ENCODE peak calls at places on chromosomes 3 and 15, in seven cellular contexts. Z is HCT116, O is H1, J is HepG2, V is GM12878, H is SK-N-SH, C is K562. D is an unnamed sample.

GRCh38 chr15:85859671-85860070 is 64.9 kb upstream of the KLHL25 start:
- DNase-seq in C (no peak), Z (no peak), J (no peak), H (no peak), O (no peak), V (no peak), D (no peak)

GRCh38 chr15:66472176-66472999 is 25.2 kb downstream of the SNAPC5 start:
- DNase-seq in C (no peak), Z (no peak), V (peak; percentile 78), J (peak; percentile 35), H (no peak), O (no peak), D (no peak)

GRCh38 chr3:119933197-119933596 is 151.3 kb downstream of the NR1I2 start:
- DNase-seq in O (no peak), H (no peak), V (no peak), C (no peak), Z (no peak), J (no peak), D (no peak)

GRCh38 chr3:141680620-141681389 is 57.3 kb upstream of the RNF7 start:
- DNase-seq in C (peak; percentile 30), J (no peak), H (peak; percentile 37), Z (no peak), V (no peak), O (peak; percentile 13), D (peak; percentile 56)

GRCh38 chr3:61928020-61928419 is 366.6 kb downstream of the PTPRG start:
- DNase-seq in Z (no peak), V (no peak), J (no peak), H (no peak), C (no peak), O (no peak), D (no peak)

GRCh38 chr3:123803521-123803920 is 80.6 kb downstream of the MYLK start:
- DNase-seq in J (no peak), Z (no peak), O (no peak), V (no peak), H (no peak), C (no peak), D (no peak)

GRCh38 chr15:49809894-49810594 is 189.2 kb downstream of the DTWD1 start:
- DNase-seq in C (no peak), O (no peak), J (no peak), H (no peak), V (no peak), Z (no peak), D (no peak)

GRCh38 chr3:158434412-158435038 is 136.5 kb upstream of the MLF1 start:
- DNase-seq in J (peak; percentile 78), V (peak; percentile 40), O (peak; percentile 21), C (peak; percentile 19), H (peak; percentile 17), Z (peak; percentile 37), D (peak; percentile 86)

GRCh38 chr3:43309372-43310305 is 23.3 kb downstream of the SNRK start:
- DNase-seq in H (no peak), O (no peak), J (no peak), Z (no peak), V (no peak), C (no peak), D (no peak)

GRCh38 chr15:85832389-85832788 is 37.7 kb upstream of the KLHL25 start:
- DNase-seq in V (no peak), O (no peak), Z (no peak), H (no peak), J (no peak), C (no peak), D (no peak)

GRCh38 chr15:95401586-95401985 is 928.9 kb upstream of the NR2F2 start:
- DNase-seq in H (no peak), O (no peak), J (no peak), V (no peak), C (no peak), Z (no peak), D (no peak)

GRCh38 chr15:56001476-56002078 is 8.2 kb upstream of the NEDD4 start:
- DNase-seq in O (no peak), H (no peak), J (no peak), V (no peak), C (no peak), Z (no peak), D (no peak)

GRCh38 chr3:122094693-122095092 is 39.5 kb downstream of the CD86 start:
- DNase-seq in C (no peak), H (no peak), Z (no peak), V (no peak), O (no peak), J (no peak), D (peak; percentile 12)

GRCh38 chr3:34175636-34176186 is 377.3 kb downstream of the PDCD6IP start:
- DNase-seq in H (no peak), C (no peak), O (no peak), Z (no peak), V (no peak), J (no peak), D (peak; percentile 33)

GRCh38 chr3:188602111-188602510 is 448.2 kb downstream of the LPP start:
- DNase-seq in Z (no peak), H (no peak), J (no peak), V (no peak), O (no peak), C (no peak), D (no peak)

GRCh38 chr15:64096486-64097431 is 977 bp downstream of the SNX1 start:
- DNase-seq in Z (no peak), V (no peak), C (no peak), J (no peak), O (no peak), H (peak; percentile 38), D (no peak)

GRCh38 chr3:72887723-72888545 is at the start of gene GXYLT2:
- DNase-seq in V (no peak), H (peak; percentile 89), Z (no peak), C (peak; percentile 63), O (peak; percentile 19), J (peak; percentile 48), D (peak; percentile 69)

GRCh38 chr3:158100681-158101080 is 5.5 kb downstream of the SHOX2 start:
- DNase-seq in Z (no peak), C (no peak), O (no peak), V (no peak), J (no peak), H (no peak), D (no peak)

GRCh38 chr15:78322243-78322642 is 17.9 kb upstream of the CRABP1 start:
- DNase-seq in O (no peak), V (no peak), J (no peak), C (no peak), Z (no peak), H (peak; percentile 81), D (no peak)

GRCh38 chr3:58111513-58112184 is 99.1 kb downstream of the DNASE1L3 start:
- DNase-seq in H (no peak), C (no peak), J (peak; percentile 84), O (no peak), Z (no peak), V (peak; percentile 50), D (peak; percentile 93)

GRCh38 chr3:149016669-149017541 is 25.6 kb downstream of the GYG1 start:
- DNase-seq in J (no peak), O (no peak), V (no peak), H (no peak), Z (no peak), C (no peak), D (no peak)
- TF ChIP-seq JUND in J (no peak), O (no peak), V (no peak), H (peak; percentile 79), Z (no peak), C (no peak), D (no peak)

DNA sequence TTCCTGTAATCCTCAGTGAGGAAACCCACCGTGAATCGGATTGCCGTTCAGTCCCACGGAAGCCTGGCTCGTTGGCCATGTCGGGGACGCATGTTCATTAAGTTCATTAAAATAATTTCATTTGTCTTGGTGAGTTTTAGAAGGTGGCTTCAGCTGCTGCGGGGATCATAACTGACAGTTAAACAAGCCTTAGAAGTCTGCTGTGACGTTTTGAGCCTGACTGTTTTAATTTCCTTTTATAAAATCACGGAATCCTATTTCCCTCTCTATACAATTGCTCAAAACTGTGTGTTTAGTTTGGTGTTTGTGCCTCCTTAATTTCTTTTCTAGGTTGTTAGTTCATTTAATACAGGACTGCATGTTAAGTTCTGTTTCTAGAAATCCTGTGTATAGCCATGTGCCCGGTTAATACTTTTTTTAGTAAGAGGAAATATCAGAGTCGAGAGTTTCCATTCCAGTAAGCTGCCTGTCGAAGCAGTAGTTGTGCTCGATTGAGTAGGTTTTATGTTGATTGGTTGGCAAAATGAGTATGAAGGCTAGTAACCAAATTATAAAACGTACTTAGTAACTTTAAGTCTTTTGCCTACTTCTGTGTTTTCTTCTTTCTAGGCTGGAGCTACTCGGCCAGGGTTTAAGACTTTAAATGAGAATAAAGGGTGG is 710 bp downstream of the NIPA2 start:
- DNase-seq in J (no peak), C (no peak), H (no peak), Z (no peak), O (no peak), V (no peak), D (no peak)
- TF ChIP-seq JUND in J (no peak), C (no peak), H (no peak), Z (no peak), O (no peak), V (no peak), D (no peak)

GRCh38 chr3:194034556-194035336 is 101.2 kb upstream of the HES1 start:
- DNase-seq in C (no peak), J (no peak), Z (no peak), O (no peak), H (no peak), V (no peak), D (no peak)

GRCh38 chr3:194031349-194031748 is 104.6 kb upstream of the HES1 start:
- DNase-seq in C (no peak), V (no peak), Z (no peak), O (no peak), H (no peak), J (no peak), D (no peak)

GRCh38 chr3:194030372-194030771 is 105.6 kb upstream of the HES1 start:
- DNase-seq in O (no peak), J (peak; percentile 43), H (no peak), V (no peak), C (no peak), Z (no peak), D (no peak)

GRCh38 chr3:194031867-194032635 is 103.9 kb upstream of the HES1 start:
- DNase-seq in H (no peak), C (no peak), O (no peak), V (no peak), J (no peak), Z (no peak), D (no peak)

DNA sequence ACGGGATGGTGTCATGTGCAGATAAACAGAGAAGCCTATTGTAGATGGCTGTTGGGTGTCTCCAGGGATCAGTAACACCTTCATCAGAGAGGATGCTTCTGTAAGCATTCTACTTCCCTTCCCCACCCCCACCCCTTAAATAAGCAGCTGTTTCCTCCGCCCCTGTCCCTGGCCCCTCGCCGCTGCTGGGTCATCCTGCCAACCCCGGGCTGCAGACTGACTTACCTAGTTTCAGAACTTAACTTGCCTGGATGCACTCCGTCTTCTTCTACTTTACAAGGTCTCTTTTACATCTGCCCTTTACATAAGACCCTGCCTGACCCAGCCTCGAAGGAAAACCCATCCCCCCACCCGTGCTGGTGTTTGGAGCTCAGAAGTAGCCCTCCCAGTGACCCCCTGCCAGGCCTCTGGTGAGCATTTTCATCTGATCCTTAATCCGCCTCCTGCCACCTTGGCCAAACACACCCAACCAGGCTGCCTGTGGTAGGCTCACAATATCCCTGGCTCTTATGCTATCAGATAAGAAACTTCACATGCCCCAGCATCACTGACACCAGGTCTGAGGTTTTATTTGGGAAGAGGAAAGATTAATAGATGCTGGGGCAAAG is 103.0 kb upstream of the HES1 start:
- DNase-seq in C (no peak), H (no peak), V (no peak), J (no peak), O (no peak), Z (no peak), D (no peak)
- TF ChIP-seq JUND in C (no peak), H (no peak), V (no peak), J (no peak), O (no peak), Z (no peak), D (no peak)

GRCh38 chr3:138125548-138126221 is 6.5 kb downstream of the A4GNT start:
- DNase-seq in O (no peak), C (no peak), J (no peak), V (no peak), H (peak; percentile 70), Z (no peak), D (no peak)
- TF ChIP-seq JUND in O (no peak), C (no peak), J (no peak), V (no peak), H (no peak), Z (no peak), D (no peak)

D was measured in T47D.